ENCODE peak calls at places on chromosomes 6 and 20, in four cellular contexts. K is pancreas; Y is CD4-positive, alpha-beta T cell; Q is RWPE1. D is an unnamed sample.

GRCh38 chr20:58693226-58694006 is 816 bp downstream of the NPEPL1 start:
- DNase-seq in K (no peak), Y (peak; percentile 7), Q (no peak), D (peak; percentile 8)

GRCh38 chr6:65760285-65760684 is 53.3 kb upstream of the EYS start:
- DNase-seq in K (no peak), Y (no peak), Q (peak; percentile 52), D (no peak)

GRCh38 chr6:37696841-37697735 is 595 bp downstream of the MDGA1 start:
- DNase-seq in K (no peak), Y (peak; percentile 36), Q (peak; percentile 28), D (no peak)

GRCh38 chr6:47672816-47673215 is 25.6 kb upstream of the ADGRF4 start:
- DNase-seq in K (no peak), Y (no peak), Q (no peak), D (no peak)

GRCh38 chr6:37488464-37488863 is 11.2 kb downstream of the CCDC167 start:
- DNase-seq in K (no peak), Y (no peak), Q (no peak), D (peak; percentile 10)

GRCh38 chr6:13302751-13303667 is 25.3 kb downstream of the TBC1D7 start:
- DNase-seq in K (no peak), Y (no peak), Q (peak; percentile 90), D (no peak)

GRCh38 chr20:44291754-44292153 is 19.2 kb downstream of the FITM2 start:
- DNase-seq in K (no peak), Y (no peak), Q (no peak), D (no peak)

GRCh38 chr6:47267301-47267700 is 42.4 kb downstream of the TNFRSF21 start:
- DNase-seq in K (no peak), Y (no peak), Q (no peak), D (no peak)

GRCh38 chr20:31770243-31770642 is 31.2 kb downstream of the TPX2 start:
- DNase-seq in K (no peak), Y (no peak), Q (no peak), D (no peak)

GRCh38 chr6:102732908-102733307 is 1339.4 kb downstream of the GRIK2 start:
- DNase-seq in K (no peak), Y (no peak), Q (peak; percentile 15), D (no peak)

GRCh38 chr6:162942860-162943259 is 215.1 kb downstream of the PACRG start:
- DNase-seq in K (no peak), Y (no peak), Q (no peak), D (no peak)

GRCh38 chr6:14472964-14473363 is 355.4 kb downstream of the CD83 start:
- DNase-seq in K (no peak), Y (no peak), Q (no peak), D (no peak)

GRCh38 chr6:44800171-44800671 is 412.7 kb downstream of the CDC5L start:
- DNase-seq in K (peak; percentile 53), Y (no peak), Q (no peak), D (no peak)

GRCh38 chr6:44804546-44804945 is 417.0 kb downstream of the CDC5L start:
- DNase-seq in K (no peak), Y (no peak), Q (no peak), D (no peak)

GRCh38 chr6:44804016-44804415 is 416.5 kb downstream of the CDC5L start:
- DNase-seq in K (no peak), Y (no peak), Q (no peak), D (no peak)

GRCh38 chr6:44805239-44805849 is 417.8 kb downstream of the CDC5L start:
- DNase-seq in K (no peak), Y (no peak), Q (no peak), D (no peak)

DNA sequence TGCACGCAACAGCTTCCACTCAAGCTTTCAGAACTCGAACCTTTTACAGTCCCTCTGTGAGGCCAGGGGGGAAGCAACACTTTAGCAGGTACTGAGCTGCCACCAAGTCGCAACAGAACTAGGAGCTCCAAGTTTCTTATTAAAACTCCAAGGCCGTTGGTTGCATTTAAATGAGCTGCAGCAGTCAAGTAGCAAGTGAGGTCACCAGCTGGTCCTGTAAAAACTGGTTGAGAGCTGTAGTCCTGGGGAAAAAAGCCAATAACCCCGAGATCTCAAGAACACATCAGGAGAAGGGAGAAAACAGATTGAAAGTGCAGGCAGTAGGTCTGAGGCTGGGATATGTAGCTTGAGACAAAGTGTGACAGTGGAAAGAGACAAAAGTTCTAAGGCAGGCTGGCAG is 413.7 kb downstream of the CDC5L start:
- DNase-seq in K (no peak), Y (no peak), Q (no peak), D (no peak)
- H3K27ac ChIP-seq in K (no peak overlapping the region), Y (no peak overlapping the region), Q (no peak overlapping the region), D (no peak overlapping the region)

GRCh38 chr6:17439243-17439993 is 46.0 kb downstream of the CAP2 start:
- DNase-seq in K (no peak), Y (no peak), Q (no peak), D (no peak)
- H3K27ac ChIP-seq in K (no peak overlapping the region), Y (no peak overlapping the region), Q (no peak overlapping the region), D (no peak overlapping the region)

GRCh38 chr20:6180531-6180930 is 57.7 kb upstream of the FERMT1 start:
- DNase-seq in K (no peak), Y (no peak), Q (no peak), D (no peak)
- H3K27ac ChIP-seq in K (no peak overlapping the region), Y (no peak overlapping the region), Q (no peak overlapping the region), D (no peak overlapping the region)

DNA sequence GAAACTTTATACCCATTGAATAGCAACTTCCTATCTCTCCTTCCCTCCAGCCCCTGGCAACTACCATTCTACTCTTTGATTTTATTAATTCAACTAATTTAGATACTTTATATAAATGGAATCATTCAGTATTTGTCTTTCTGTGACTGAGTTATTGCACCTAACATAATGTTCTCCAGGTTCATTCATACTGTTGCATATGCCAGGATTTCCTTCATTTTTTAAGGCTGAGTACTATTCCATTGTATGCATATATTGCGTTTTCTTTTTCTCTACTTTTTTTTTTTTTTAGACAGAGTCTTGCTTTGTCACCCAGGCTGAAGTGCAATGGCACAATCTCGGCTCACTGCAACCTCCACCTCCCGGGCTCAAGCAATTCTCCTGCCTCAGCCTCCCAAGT is 49.5 kb upstream of the BEND6 start:
- DNase-seq in K (no peak), Y (no peak), Q (no peak), D (no peak)
- H3K27ac ChIP-seq in K (no peak overlapping the region), Y (no peak overlapping the region), Q (no peak overlapping the region), D (no peak overlapping the region)

DNA sequence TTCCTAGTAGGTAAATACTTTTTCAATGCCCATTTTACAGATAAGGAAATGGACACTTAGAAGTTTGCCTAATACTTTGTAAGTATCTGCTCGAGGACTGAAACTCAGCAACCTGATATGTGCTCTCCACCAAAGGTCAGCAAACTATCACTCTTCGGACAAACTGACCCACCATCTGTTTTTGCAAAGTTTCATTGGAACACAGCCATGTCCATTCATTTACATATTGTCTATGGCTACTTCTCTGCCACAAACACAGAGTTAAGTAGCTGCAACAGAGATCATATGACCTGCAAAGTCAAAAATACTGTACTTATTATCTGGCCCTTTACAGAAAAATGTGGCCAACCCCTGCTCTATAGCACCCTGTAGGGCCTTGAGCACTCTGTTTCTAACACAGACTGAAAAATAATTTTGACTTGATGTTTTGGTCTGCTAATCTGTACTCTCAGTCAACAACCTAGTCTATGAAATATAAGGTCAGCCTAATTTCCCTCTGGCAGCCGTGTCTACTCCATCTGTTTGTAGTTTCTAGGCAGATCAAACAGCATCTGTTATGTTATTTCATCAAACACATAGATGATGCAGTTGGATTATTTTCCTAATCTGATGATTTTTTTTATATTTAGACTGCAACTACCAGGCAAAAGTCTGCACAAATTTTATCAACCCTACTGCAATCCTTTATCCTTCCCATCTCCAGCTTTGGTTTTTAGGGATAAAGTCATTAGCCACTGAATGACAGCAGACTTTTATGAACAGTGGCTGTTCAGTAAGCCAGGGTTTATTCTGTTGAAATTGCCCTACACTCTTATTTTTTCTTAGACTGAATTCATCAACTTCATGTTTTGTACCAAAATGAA is 41.4 kb upstream of the BEND6 start:
- DNase-seq in K (no peak), Y (no peak), Q (no peak), D (no peak)
- H3K27ac ChIP-seq in K (no peak overlapping the region), Y (no peak overlapping the region), Q (no peak overlapping the region), D (no peak overlapping the region)

GRCh38 chr6:139370707-139371345 is 3.6 kb downstream of the CITED2 start:
- DNase-seq in K (no peak), Y (no peak), Q (no peak), D (no peak)

GRCh38 chr6:139373154-139373927 is 1.1 kb downstream of the CITED2 start:
- DNase-seq in K (peak; percentile 49), Y (peak; percentile 71), Q (peak; percentile 30), D (peak; percentile 58)

GRCh38 chr6:139370047-139370706 is 4.3 kb downstream of the CITED2 start:
- DNase-seq in K (no peak), Y (no peak), Q (no peak), D (no peak)

GRCh38 chr6:139372326-139373153 is 1.9 kb downstream of the CITED2 start:
- DNase-seq in K (no peak), Y (no peak), Q (no peak), D (no peak)

DNA sequence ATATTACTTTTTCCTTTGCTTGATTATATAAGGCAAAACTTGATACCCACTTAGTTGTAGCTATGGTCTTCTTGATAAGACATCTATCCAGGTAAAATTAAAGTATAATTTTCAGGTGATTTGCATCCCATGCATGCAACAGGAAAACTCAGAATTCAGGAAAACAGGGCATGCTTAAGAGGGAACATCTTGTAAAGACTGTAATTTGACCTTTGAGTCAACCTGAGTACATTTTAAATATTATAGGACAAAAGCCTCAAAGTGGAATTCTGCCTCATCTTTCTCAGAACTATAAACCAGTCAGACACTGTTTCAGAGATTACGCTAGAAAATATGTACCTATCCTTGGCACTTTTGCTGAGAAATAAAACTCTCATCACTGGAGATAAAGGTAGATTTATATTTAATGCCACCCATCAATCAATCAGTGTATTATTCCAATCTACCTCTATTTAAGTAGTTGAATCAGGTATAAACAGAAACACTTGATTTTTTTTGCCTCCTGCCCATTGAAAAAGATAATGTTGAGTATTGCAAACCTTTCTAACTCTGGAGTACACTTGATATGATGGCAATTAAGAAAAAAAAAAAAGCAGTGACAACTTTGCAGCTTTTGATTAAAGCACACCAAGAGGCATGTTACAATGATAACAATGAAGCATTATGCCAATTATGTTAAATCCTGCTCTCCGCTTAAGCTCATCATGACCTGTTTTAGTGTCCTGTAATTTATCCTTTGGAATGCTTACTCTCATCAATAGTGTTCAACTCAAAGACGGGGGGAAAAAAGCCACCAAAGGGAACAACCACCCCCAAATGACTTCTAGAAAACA is 2.8 kb downstream of the CITED2 start:
- DNase-seq in K (no peak), Y (no peak), Q (no peak), D (no peak)
- H3K27ac ChIP-seq in K (no peak overlapping the region), Y (peak overlapping the region; percentile 55), Q (no peak overlapping the region), D (no peak overlapping the region)

DNA sequence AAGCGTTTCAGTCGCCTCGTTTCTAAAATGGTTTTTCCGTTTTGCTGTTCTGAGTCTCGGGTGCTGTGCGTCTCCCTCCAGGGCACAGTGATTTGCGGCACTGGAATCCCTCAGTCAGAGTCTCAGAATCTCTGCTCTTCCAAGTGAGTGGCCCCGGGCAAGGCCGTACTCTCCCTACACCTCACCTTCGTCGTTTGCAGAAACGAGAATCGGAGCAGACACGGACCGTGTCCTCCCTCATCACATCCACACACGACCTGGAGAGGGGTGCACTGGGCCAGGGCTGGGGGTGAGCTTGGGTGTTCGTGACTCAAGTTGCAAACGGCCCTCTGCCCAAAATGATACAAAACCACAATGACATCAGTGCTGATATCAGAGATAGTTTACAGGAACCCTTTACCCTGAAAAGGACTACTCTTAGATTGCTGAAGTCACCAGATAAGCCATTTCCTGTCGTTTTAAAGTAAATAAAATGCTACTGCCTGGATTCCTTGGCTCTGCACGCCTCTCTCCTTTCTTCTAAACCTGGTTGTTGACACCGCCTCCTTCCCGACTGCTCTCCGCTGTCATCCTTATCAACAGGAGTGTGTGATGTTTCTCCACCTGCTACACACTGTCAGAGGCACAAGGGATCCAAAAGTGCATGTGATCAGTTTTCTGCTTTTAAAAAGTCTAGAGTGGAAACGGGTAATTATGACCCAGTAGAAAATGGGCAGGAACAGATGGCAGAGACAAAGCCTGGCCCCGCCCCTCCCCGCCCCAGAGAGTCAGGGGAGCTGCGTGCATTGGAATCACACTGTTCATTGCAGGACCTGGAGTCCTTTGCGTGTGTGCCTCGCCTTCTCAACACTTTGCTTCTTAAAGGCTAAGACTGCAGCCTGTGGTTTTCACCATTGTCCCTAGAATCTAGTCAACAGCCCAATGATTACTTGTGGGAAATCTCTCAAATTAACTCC is 38.5 kb downstream of the KIF25 start:
- DNase-seq in K (no peak), Y (no peak), Q (peak; percentile 38), D (no peak)
- H3K27ac ChIP-seq in K (peak overlapping the region; percentile 42), Y (no peak overlapping the region), Q (peak overlapping the region; percentile 81), D (peak overlapping the region; percentile 62)

D was measured in dorsolateral prefrontal cortex.